ENCODE peak calls at places on chromosome 22, in six cellular contexts. One of them, this sample, is unnamed.

GRCh38 chr22:48761546-48761945 is 1066.1 kb downstream of the BRD1 start:
- DNase-seq in tibial nerve: no peak
- DNase-seq in IMR-90: no peak
- DNase-seq in tibial artery: peak
- DNase-seq in body of pancreas: no peak
- DNase-seq in brain microvascular endothelial cell: no peak
- DNase-seq in this sample: no peak

GRCh38 chr22:22002526-22003055 is 20.0 kb upstream of the TOP3B start:
- DNase-seq in tibial artery: no peak
- DNase-seq in body of pancreas: no peak
- DNase-seq in IMR-90: no peak
- DNase-seq in brain microvascular endothelial cell: no peak
- DNase-seq in tibial nerve: no peak
- DNase-seq in this sample: no peak

GRCh38 chr22:45764051-45764450 is 92.4 kb downstream of the ATXN10 start:
- DNase-seq in brain microvascular endothelial cell: no peak
- DNase-seq in body of pancreas: no peak
- DNase-seq in IMR-90: no peak
- DNase-seq in tibial artery: no peak
- DNase-seq in tibial nerve: no peak
- DNase-seq in this sample: no peak

GRCh38 chr22:46574993-46575914 is 37.8 kb upstream of the CELSR1 start:
- DNase-seq in body of pancreas: peak
- DNase-seq in IMR-90: no peak
- DNase-seq in tibial artery: no peak
- DNase-seq in tibial nerve: peak
- DNase-seq in brain microvascular endothelial cell: no peak
- DNase-seq in this sample: no peak

GRCh38 chr22:49545606-49546005 is 282.1 kb downstream of the BRD1 start:
- DNase-seq in brain microvascular endothelial cell: no peak
- DNase-seq in IMR-90: no peak
- DNase-seq in tibial artery: no peak
- DNase-seq in tibial nerve: no peak
- DNase-seq in body of pancreas: no peak
- DNase-seq in this sample: no peak

GRCh38 chr22:39658367-39658766 is 87.8 kb downstream of the CACNA1I start:
- DNase-seq in brain microvascular endothelial cell: no peak
- DNase-seq in IMR-90: no peak
- DNase-seq in tibial nerve: no peak
- DNase-seq in body of pancreas: no peak
- DNase-seq in tibial artery: no peak
- DNase-seq in this sample: no peak

GRCh38 chr22:10778296-10778814 is 4749.6 kb upstream of the OR11H1 start:
- DNase-seq in IMR-90: no peak
- DNase-seq in brain microvascular endothelial cell: no peak
- DNase-seq in tibial nerve: no peak
- DNase-seq in tibial artery: no peak
- DNase-seq in body of pancreas: no peak
- DNase-seq in this sample: no peak

GRCh38 chr22:39514373-39514973 is 5.9 kb upstream of the ATF4 start:
- DNase-seq in brain microvascular endothelial cell: peak
- DNase-seq in tibial nerve: peak
- DNase-seq in tibial artery: no peak
- DNase-seq in IMR-90: peak
- DNase-seq in body of pancreas: peak
- DNase-seq in this sample: no peak

GRCh38 chr22:50139843-50140415 is 30.6 kb upstream of the PANX2 start:
- DNase-seq in tibial nerve: no peak
- DNase-seq in body of pancreas: no peak
- DNase-seq in brain microvascular endothelial cell: no peak
- DNase-seq in IMR-90: no peak
- DNase-seq in tibial artery: peak
- DNase-seq in this sample: no peak

GRCh38 chr22:46370584-46371373 is 35.3 kb downstream of the TRMU start:
- DNase-seq in tibial artery: no peak
- DNase-seq in IMR-90: no peak
- DNase-seq in tibial nerve: no peak
- DNase-seq in brain microvascular endothelial cell: no peak
- DNase-seq in body of pancreas: no peak
- DNase-seq in this sample: no peak

GRCh38 chr22:48079505-48080295 is 1317.2 kb downstream of the TBC1D22A start:
- DNase-seq in IMR-90: no peak
- DNase-seq in brain microvascular endothelial cell: no peak
- DNase-seq in body of pancreas: no peak
- DNase-seq in tibial nerve: no peak
- DNase-seq in tibial artery: no peak
- DNase-seq in this sample: no peak

GRCh38 chr22:24141586-24141985 is 39.7 kb upstream of the SUSD2 start:
- DNase-seq in tibial artery: no peak
- DNase-seq in body of pancreas: no peak
- DNase-seq in brain microvascular endothelial cell: no peak
- DNase-seq in tibial nerve: no peak
- DNase-seq in IMR-90: peak
- DNase-seq in this sample: no peak

GRCh38 chr22:38986629-38987028 is 4.5 kb downstream of the APOBEC3B start:
- DNase-seq in body of pancreas: no peak
- DNase-seq in IMR-90: no peak
- DNase-seq in brain microvascular endothelial cell: no peak
- DNase-seq in tibial artery: no peak
- DNase-seq in tibial nerve: no peak
- DNase-seq in this sample: no peak

GRCh38 chr22:45948081-45948648 is 28.8 kb downstream of the WNT7B start:
- DNase-seq in tibial artery: no peak
- DNase-seq in IMR-90: no peak
- DNase-seq in brain microvascular endothelial cell: no peak
- DNase-seq in tibial nerve: no peak
- DNase-seq in body of pancreas: no peak
- DNase-seq in this sample: no peak

GRCh38 chr22:50604623-50605348 is 4.2 kb downstream of the MAPK8IP2 start:
- DNase-seq in body of pancreas: no peak
- DNase-seq in tibial artery: no peak
- DNase-seq in IMR-90: no peak
- DNase-seq in tibial nerve: no peak
- DNase-seq in brain microvascular endothelial cell: no peak
- DNase-seq in this sample: no peak

GRCh38 chr22:23376256-23376655 is 195.9 kb downstream of the BCR start:
- DNase-seq in brain microvascular endothelial cell: no peak
- DNase-seq in body of pancreas: no peak
- DNase-seq in tibial artery: no peak
- DNase-seq in IMR-90: no peak
- DNase-seq in tibial nerve: no peak
- DNase-seq in this sample: no peak

GRCh38 chr22:39991164-39991860 is 3.4 kb upstream of the FAM83F start:
- DNase-seq in tibial nerve: no peak
- DNase-seq in tibial artery: no peak
- DNase-seq in brain microvascular endothelial cell: no peak
- DNase-seq in body of pancreas: peak
- DNase-seq in IMR-90: no peak
- DNase-seq in this sample: no peak

GRCh38 chr22:50226224-50227165 is 18.3 kb downstream of the TUBGCP6 start:
- DNase-seq in IMR-90: no peak
- DNase-seq in tibial artery: no peak
- DNase-seq in body of pancreas: no peak
- DNase-seq in tibial nerve: no peak
- DNase-seq in brain microvascular endothelial cell: no peak
- DNase-seq in this sample: no peak

GRCh38 chr22:49369726-49370717 is 457.7 kb downstream of the BRD1 start:
- DNase-seq in brain microvascular endothelial cell: no peak
- DNase-seq in tibial artery: peak
- DNase-seq in body of pancreas: no peak
- DNase-seq in tibial nerve: no peak
- DNase-seq in IMR-90: no peak
- DNase-seq in this sample: no peak

GRCh38 chr22:46108564-46109473 is 41.5 kb upstream of the PPARA start:
- DNase-seq in tibial artery: peak
- DNase-seq in tibial nerve: no peak
- DNase-seq in IMR-90: peak
- DNase-seq in body of pancreas: peak
- DNase-seq in brain microvascular endothelial cell: no peak
- DNase-seq in this sample: no peak

GRCh38 chr22:32752326-32752725 is 49.2 kb upstream of the TIMP3 start:
- DNase-seq in IMR-90: peak
- DNase-seq in brain microvascular endothelial cell: no peak
- DNase-seq in body of pancreas: no peak
- DNase-seq in tibial nerve: no peak
- DNase-seq in tibial artery: no peak
- DNase-seq in this sample: no peak

GRCh38 chr22:35140879-35141745 is 75.2 kb downstream of the ISX start:
- DNase-seq in tibial nerve: no peak
- DNase-seq in body of pancreas: no peak
- DNase-seq in brain microvascular endothelial cell: no peak
- DNase-seq in tibial artery: no peak
- DNase-seq in IMR-90: no peak
- DNase-seq in this sample: no peak

GRCh38 chr22:27597703-27598444 is 203.7 kb downstream of the MN1 start:
- DNase-seq in body of pancreas: peak
- DNase-seq in IMR-90: no peak
- DNase-seq in brain microvascular endothelial cell: no peak
- DNase-seq in tibial artery: no peak
- DNase-seq in tibial nerve: no peak
- DNase-seq in this sample: no peak

GRCh38 chr22:41638124-41638523 is 17.0 kb downstream of the XRCC6 start:
- DNase-seq in brain microvascular endothelial cell: no peak
- DNase-seq in body of pancreas: no peak
- DNase-seq in tibial artery: no peak
- DNase-seq in tibial nerve: no peak
- DNase-seq in IMR-90: no peak
- DNase-seq in this sample: no peak

GRCh38 chr22:41642711-41643110 is 21.6 kb downstream of the XRCC6 start:
- DNase-seq in tibial artery: no peak
- DNase-seq in brain microvascular endothelial cell: no peak
- DNase-seq in body of pancreas: no peak
- DNase-seq in IMR-90: peak
- DNase-seq in tibial nerve: no peak
- DNase-seq in this sample: no peak

GRCh38 chr22:41636467-41636866 is 15.4 kb downstream of the XRCC6 start:
- DNase-seq in tibial artery: peak
- DNase-seq in brain microvascular endothelial cell: peak
- DNase-seq in body of pancreas: no peak
- DNase-seq in tibial nerve: no peak
- DNase-seq in IMR-90: peak
- DNase-seq in this sample: no peak

GRCh38 chr22:41641854-41642253 is 20.8 kb downstream of the XRCC6 start:
- DNase-seq in body of pancreas: no peak
- DNase-seq in tibial nerve: no peak
- DNase-seq in tibial artery: peak
- DNase-seq in IMR-90: no peak
- DNase-seq in brain microvascular endothelial cell: no peak
- DNase-seq in this sample: no peak

GRCh38 chr22:41638748-41639147 is 17.7 kb downstream of the XRCC6 start:
- DNase-seq in tibial nerve: no peak
- DNase-seq in tibial artery: no peak
- DNase-seq in brain microvascular endothelial cell: no peak
- DNase-seq in body of pancreas: no peak
- DNase-seq in IMR-90: no peak
- DNase-seq in this sample: no peak
- TF ChIP-seq CTCF in tibial nerve: no peak
- TF ChIP-seq CTCF in tibial artery: no peak
- TF ChIP-seq CTCF in brain microvascular endothelial cell: no peak
- TF ChIP-seq CTCF in body of pancreas: no peak
- TF ChIP-seq CTCF in IMR-90: no peak
- TF ChIP-seq CTCF in this sample: no peak

DNA sequence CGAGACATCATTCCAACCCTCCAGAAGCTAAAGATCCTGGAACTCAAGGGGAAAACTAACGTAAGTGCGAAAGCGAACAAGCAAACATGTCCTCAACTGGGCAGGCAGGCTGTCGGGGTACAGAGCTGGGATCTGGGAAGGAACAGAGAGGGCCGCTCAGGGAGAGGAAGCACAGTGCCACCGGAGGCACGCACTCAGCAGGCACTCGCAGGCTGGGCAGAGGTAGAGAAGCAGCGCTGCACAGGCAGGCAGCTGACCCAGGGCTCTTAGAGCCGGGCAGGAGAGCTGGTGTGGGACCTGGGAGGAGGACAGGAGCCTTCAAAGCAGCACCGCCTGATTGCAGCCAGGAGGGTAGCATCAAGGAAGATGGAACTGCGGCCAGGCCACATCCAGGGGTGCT is 62.2 kb downstream of the MICAL3 start:
- DNase-seq in tibial artery: no peak
- DNase-seq in body of pancreas: no peak
- DNase-seq in tibial nerve: no peak
- DNase-seq in IMR-90: no peak
- DNase-seq in brain microvascular endothelial cell: no peak
- DNase-seq in this sample: no peak
- H3K27ac ChIP-seq in tibial artery: no peak
- H3K27ac ChIP-seq in body of pancreas: no peak
- H3K27ac ChIP-seq in tibial nerve: no peak
- H3K27ac ChIP-seq in IMR-90: no peak
- H3K27ac ChIP-seq in brain microvascular endothelial cell: no peak
- H3K27ac ChIP-seq in this sample: no peak

GRCh38 chr22:19761500-19762314 is 1.1 kb downstream of the TBX1 start:
- DNase-seq in tibial artery: no peak
- DNase-seq in body of pancreas: no peak
- DNase-seq in IMR-90: no peak
- DNase-seq in tibial nerve: no peak
- DNase-seq in brain microvascular endothelial cell: no peak
- DNase-seq in this sample: no peak

GRCh38 chr22:19759994-19760651 is 455 bp upstream of the TBX1 start:
- DNase-seq in IMR-90: no peak
- DNase-seq in tibial nerve: no peak
- DNase-seq in brain microvascular endothelial cell: no peak
- DNase-seq in tibial artery: no peak
- DNase-seq in body of pancreas: no peak
- DNase-seq in this sample: no peak

GRCh38 chr22:19760652-19761002 is at the start of gene TBX1:
- DNase-seq in IMR-90: no peak
- DNase-seq in tibial artery: no peak
- DNase-seq in tibial nerve: no peak
- DNase-seq in brain microvascular endothelial cell: no peak
- DNase-seq in body of pancreas: no peak
- DNase-seq in this sample: no peak

GRCh38 chr22:19762315-19763140 is 1.9 kb downstream of the TBX1 start:
- DNase-seq in brain microvascular endothelial cell: no peak
- DNase-seq in tibial artery: no peak
- DNase-seq in IMR-90: no peak
- DNase-seq in body of pancreas: no peak
- DNase-seq in tibial nerve: no peak
- DNase-seq in this sample: no peak

DNA sequence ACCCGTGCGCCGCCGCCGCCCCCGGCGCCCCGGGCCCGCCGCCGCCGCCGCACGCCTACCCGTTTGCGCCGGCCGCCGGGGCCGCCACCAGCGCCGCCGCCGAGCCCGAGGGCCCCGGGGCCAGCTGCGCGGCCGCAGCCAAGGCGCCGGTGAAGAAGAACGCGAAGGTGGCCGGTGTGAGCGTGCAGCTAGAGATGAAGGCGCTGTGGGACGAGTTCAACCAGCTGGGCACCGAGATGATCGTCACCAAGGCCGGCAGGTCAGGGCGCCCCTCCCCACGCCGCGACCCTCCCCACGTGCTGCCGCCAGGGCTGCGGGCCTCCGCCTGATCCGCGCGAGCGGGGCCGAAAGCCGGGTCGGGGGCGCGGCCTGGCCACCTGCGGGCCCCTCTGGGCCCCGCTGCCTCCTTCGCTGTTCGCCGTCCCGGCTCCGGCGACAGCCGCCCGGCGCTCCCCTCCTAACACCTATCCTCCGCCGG is 483 bp downstream of the TBX1 start:
- DNase-seq in tibial nerve: no peak
- DNase-seq in IMR-90: no peak
- DNase-seq in tibial artery: no peak
- DNase-seq in body of pancreas: no peak
- DNase-seq in brain microvascular endothelial cell: no peak
- DNase-seq in this sample: no peak
- H3K4me3 ChIP-seq in tibial nerve: no peak
- H3K4me3 ChIP-seq in IMR-90: no peak
- H3K4me3 ChIP-seq in tibial artery: no peak
- H3K4me3 ChIP-seq in body of pancreas: no peak
- H3K4me3 ChIP-seq in brain microvascular endothelial cell: peak
- H3K4me3 ChIP-seq in this sample: no peak

GRCh38 chr22:31162015-31162765 is 2.2 kb downstream of the RNF185 start:
- DNase-seq in brain microvascular endothelial cell: no peak
- DNase-seq in IMR-90: no peak
- DNase-seq in body of pancreas: peak
- DNase-seq in tibial artery: no peak
- DNase-seq in tibial nerve: no peak
- DNase-seq in this sample: no peak
- TF ChIP-seq CTCF in brain microvascular endothelial cell: no peak
- TF ChIP-seq CTCF in IMR-90: no peak
- TF ChIP-seq CTCF in body of pancreas: no peak
- TF ChIP-seq CTCF in tibial artery: peak
- TF ChIP-seq CTCF in tibial nerve: no peak
- TF ChIP-seq CTCF in this sample: no peak